ENCODE peak calls at places on chromosome 2, in six cellular contexts. J is HT1080, S is fibroblast of the conjunctiva, N is foreskin melanocyte, O is ACHN, P is smooth muscle cell of the brain vasculature. W is an unnamed sample.

GRCh38 chr2:166862582-166863132 is 25.6 kb upstream of the XIRP2 start:
- DNase-seq in S (no peak), O (no peak), J (no peak), N (no peak), P (no peak), W (no peak)

GRCh38 chr2:168662651-168663208 is 139.7 kb upstream of the NOSTRIN start:
- DNase-seq in J (no peak), N (peak; percentile 78), S (no peak), O (no peak), P (no peak), W (no peak)

GRCh38 chr2:20144861-20145260 is 80.1 kb downstream of the SDC1 start:
- DNase-seq in N (no peak), P (no peak), O (no peak), S (no peak), J (no peak), W (no peak)

GRCh38 chr2:14779252-14779651 is 146.7 kb downstream of the LRATD1 start:
- DNase-seq in O (no peak), P (no peak), S (no peak), N (no peak), J (peak; percentile 12), W (no peak)

GRCh38 chr2:64771726-64772125 is 118.0 kb upstream of the SERTAD2 start:
- DNase-seq in N (no peak), O (no peak), J (no peak), S (no peak), P (no peak), W (no peak)

GRCh38 chr2:127637725-127638252 is 8.2 kb upstream of the GPR17 start:
- DNase-seq in N (peak; percentile 70), O (peak; percentile 73), P (peak; percentile 24), J (peak; percentile 89), S (peak; percentile 22), W (peak; percentile 69)

GRCh38 chr2:25176138-25176537 is 7.8 kb upstream of the POMC start:
- DNase-seq in S (no peak), N (no peak), O (no peak), J (no peak), P (no peak), W (no peak)

GRCh38 chr2:112579280-112579679 is 5.1 kb upstream of the CHCHD5 start:
- DNase-seq in S (peak; percentile 81), P (no peak), J (peak; percentile 81), O (peak; percentile 93), N (peak; percentile 48), W (no peak)

GRCh38 chr2:105640241-105640640 is 104.5 kb upstream of the NCK2 start:
- DNase-seq in P (no peak), O (no peak), N (no peak), J (no peak), S (no peak), W (no peak)

GRCh38 chr2:172307800-172308199 is 119.6 kb upstream of the ITGA6 start:
- DNase-seq in P (no peak), S (no peak), O (no peak), J (peak; percentile 43), N (no peak), W (peak; percentile 34)

GRCh38 chr2:39587641-39588040 is 78.1 kb upstream of the TMEM178A start:
- DNase-seq in O (no peak), P (no peak), S (no peak), J (no peak), N (no peak), W (no peak)

GRCh38 chr2:188853307-188853706 is 120.9 kb upstream of the COL3A1 start:
- DNase-seq in S (peak; percentile 97), O (no peak), P (no peak), J (no peak), N (no peak), W (no peak)

GRCh38 chr2:176986579-176986978 is 226.0 kb upstream of the HNRNPA3 start:
- DNase-seq in J (no peak), S (no peak), O (no peak), P (no peak), N (no peak), W (no peak)

GRCh38 chr2:160737247-160737646 is 243.6 kb upstream of the RBMS1 start:
- DNase-seq in O (no peak), J (no peak), S (no peak), N (no peak), P (no peak), W (no peak)

GRCh38 chr2:232021881-232022280 is 60.4 kb downstream of the DIS3L2 start:
- DNase-seq in O (no peak), N (no peak), J (no peak), P (no peak), S (no peak), W (no peak)

GRCh38 chr2:63849381-63850203 is 7.9 kb downstream of the UGP2 start:
- DNase-seq in S (no peak), N (no peak), O (no peak), J (no peak), P (no peak), W (no peak)

GRCh38 chr2:231674587-231675334 is 33.6 kb upstream of the PTMA start:
- DNase-seq in N (peak; percentile 50), J (peak; percentile 57), O (peak; percentile 72), S (peak; percentile 26), P (no peak), W (no peak)

GRCh38 chr2:24970483-24971299 is 1.1 kb downstream of the DNAJC27 start:
- DNase-seq in S (no peak), P (peak; percentile 6), J (peak; percentile 1), O (peak; percentile 32), N (peak; percentile 32), W (no peak)

W was measured in SK-N-MC.